ENCODE peak calls at places on chromosomes 16 and 17, in eight cellular contexts. P, L, H, O, Z, E, Q and K are unnamed samples.

GRCh38 chr17:36910513-36910912 is 26.8 kb upstream of the LHX1 start:
- DNase-seq in P (no peak), L (no peak), H (no peak), O (no peak), Z (no peak), E (no peak), Q (no peak), K (no peak)

GRCh38 chr16:49697631-49698030 is 158.3 kb downstream of the ZNF423 start:
- DNase-seq in P (peak; percentile 46), L (no peak), H (no peak), O (no peak), Z (no peak), E (no peak), Q (no peak), K (no peak)

GRCh38 chr17:36944488-36945040 is 4.2 kb upstream of the AATF start:
- DNase-seq in P (no peak), L (no peak), H (no peak), O (no peak), Z (no peak), E (no peak), Q (no peak), K (no peak)

GRCh38 chr16:26952411-26952810 is 114.3 kb upstream of the C16orf82 start:
- DNase-seq in P (no peak), L (no peak), H (no peak), O (no peak), Z (no peak), E (no peak), Q (no peak), K (no peak)

GRCh38 chr17:45246861-45247428 is 14.9 kb downstream of the SPATA32 start:
- DNase-seq in P (peak; percentile 89), L (peak; percentile 83), H (peak; percentile 50), O (no peak), Z (no peak), E (no peak), Q (no peak), K (no peak)

GRCh38 chr16:23222929-23223328 is 40.4 kb downstream of the SCNN1G start:
- DNase-seq in P (no peak), L (no peak), H (no peak), O (no peak), Z (no peak), E (no peak), Q (no peak), K (no peak)

GRCh38 chr16:54318941-54319340 is 32.4 kb upstream of the IRX3 start:
- DNase-seq in P (no peak), L (no peak), H (no peak), O (no peak), Z (peak; percentile 22), E (no peak), Q (no peak), K (no peak)

GRCh38 chr16:89156740-89157645 is 14.6 kb upstream of the CDH15 start:
- DNase-seq in P (no peak), L (no peak), H (no peak), O (no peak), Z (no peak), E (no peak), Q (no peak), K (no peak)

GRCh38 chr16:68786685-68787418 is 49.8 kb downstream of the CDH1 start:
- DNase-seq in P (no peak), L (no peak), H (no peak), O (no peak), Z (peak; percentile 88), E (no peak), Q (no peak), K (peak; percentile 15)

GRCh38 chr17:74825003-74825627 is 34.6 kb downstream of the GRIN2C start:
- DNase-seq in P (no peak), L (no peak), H (no peak), O (no peak), Z (no peak), E (no peak), Q (no peak), K (no peak)

GRCh38 chr17:64024781-64025731 is 4.6 kb upstream of the ICAM2 start:
- DNase-seq in P (no peak), L (no peak), H (no peak), O (no peak), Z (peak; percentile 61), E (no peak), Q (no peak), K (no peak)

GRCh38 chr17:53353919-53354351 is 468.8 kb upstream of the KIF2B start:
- DNase-seq in P (no peak), L (no peak), H (no peak), O (peak; percentile 52), Z (peak; percentile 78), E (no peak), Q (no peak), K (no peak)

GRCh38 chr17:4007346-4008081 is 43.3 kb upstream of the ATP2A3 start:
- DNase-seq in P (no peak), L (no peak), H (no peak), O (no peak), Z (no peak), E (no peak), Q (no peak), K (no peak)

GRCh38 chr16:85658504-85659326 is 30.0 kb downstream of the GINS2 start:
- DNase-seq in P (no peak), L (no peak), H (no peak), O (no peak), Z (peak; percentile 61), E (no peak), Q (no peak), K (no peak)

GRCh38 chr17:67244621-67245072 is 349 bp downstream of the HELZ start:
- DNase-seq in P (no peak), L (no peak), H (no peak), O (no peak), Z (no peak), E (peak; percentile 21), Q (no peak), K (no peak)

GRCh38 chr17:7001562-7001961 is 5.7 kb downstream of the ALOX12 start:
- DNase-seq in P (peak; percentile 52), L (peak; percentile 89), H (no peak), O (no peak), Z (peak; percentile 35), E (no peak), Q (no peak), K (no peak)

GRCh38 chr17:81734405-81735055 is 22.4 kb downstream of the SLC25A10 start:
- DNase-seq in P (no peak), L (no peak), H (no peak), O (peak; percentile 73), Z (peak; percentile 65), E (no peak), Q (no peak), K (no peak)

GRCh38 chr17:44941712-44942331 is 5.8 kb downstream of the KIF18B start:
- DNase-seq in P (no peak), L (no peak), H (no peak), O (no peak), Z (peak; percentile 40), E (no peak), Q (no peak), K (no peak)

GRCh38 chr17:47719411-47720152 is 13.5 kb upstream of the TBX21 start:
- DNase-seq in P (no peak), L (no peak), H (no peak), O (no peak), Z (no peak), E (no peak), Q (peak; percentile 17), K (peak; percentile 46)

GRCh38 chr16:47477680-47478079 is 16.5 kb downstream of the PHKB start:
- DNase-seq in P (no peak), L (no peak), H (no peak), O (no peak), Z (no peak), E (no peak), Q (no peak), K (peak; percentile 29)

GRCh38 chr16:3608069-3608468 is 3.3 kb downstream of the SLX4 start:
- DNase-seq in P (no peak), L (no peak), H (no peak), O (no peak), Z (no peak), E (no peak), Q (no peak), K (no peak)
- H3K4me3 ChIP-seq in P (no peak overlapping the region), L (no peak overlapping the region), H (peak overlapping the region; percentile 54), O (no peak overlapping the region), Z (no peak overlapping the region), E (no peak overlapping the region), Q (no peak overlapping the region), K (no peak overlapping the region)

DNA sequence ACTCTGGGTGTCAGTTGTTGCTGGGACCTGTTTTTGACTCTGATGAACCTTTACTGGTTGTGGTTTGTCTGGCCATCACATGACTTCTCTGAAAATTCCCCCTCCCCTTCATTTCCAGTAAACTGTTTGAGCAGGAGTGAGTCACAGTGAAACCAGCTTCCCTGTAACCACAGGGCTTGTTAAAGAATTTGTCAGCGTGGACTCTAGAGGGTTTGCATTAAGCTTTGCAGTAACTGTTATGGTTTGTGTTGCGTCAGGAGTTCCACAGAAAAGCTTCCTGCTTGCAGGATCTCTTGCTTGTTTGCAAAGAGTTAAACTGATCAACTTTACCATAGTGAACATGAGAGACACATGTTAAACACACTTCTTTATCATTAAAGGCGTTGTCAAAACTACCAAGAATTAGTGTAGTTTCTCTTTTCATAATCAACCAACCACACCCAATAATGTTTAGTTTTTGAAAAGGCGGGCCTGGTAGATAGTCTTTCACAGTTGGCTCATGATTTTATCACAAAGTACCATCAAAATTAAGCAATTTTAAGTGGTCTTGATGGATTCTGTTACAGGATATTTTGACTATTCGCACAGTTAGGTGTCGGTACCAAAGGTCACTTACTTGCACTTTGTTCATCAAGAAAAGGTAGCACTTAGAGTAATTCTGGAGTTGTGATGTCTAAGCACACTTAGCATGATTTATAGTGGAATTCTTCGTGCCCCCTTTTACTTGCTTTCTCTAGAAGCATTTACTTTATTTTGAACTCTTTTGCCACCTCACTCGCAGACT is 79.3 kb downstream of the VMP1 start:
- DNase-seq in P (peak; percentile 15), L (no peak), H (peak; percentile 68), O (peak; percentile 61), Z (peak; percentile 77), E (no peak), Q (peak; percentile 99), K (peak; percentile 99)
- H3K4me3 ChIP-seq in P (no peak overlapping the region), L (no peak overlapping the region), H (peak overlapping the region; percentile 46), O (peak overlapping the region; percentile 17), Z (peak overlapping the region; percentile 19), E (peak overlapping the region; percentile 40), Q (no peak overlapping the region), K (no peak overlapping the region)

GRCh38 chr16:4239682-4240175 is 2.2 kb downstream of the SRL start:
- DNase-seq in P (no peak), L (no peak), H (no peak), O (no peak), Z (no peak), E (no peak), Q (no peak), K (no peak)
- H3K4me3 ChIP-seq in P (no peak overlapping the region), L (no peak overlapping the region), H (no peak overlapping the region), O (peak overlapping the region; percentile 25), Z (no peak overlapping the region), E (peak overlapping the region; percentile 73), Q (no peak overlapping the region), K (no peak overlapping the region)

DNA sequence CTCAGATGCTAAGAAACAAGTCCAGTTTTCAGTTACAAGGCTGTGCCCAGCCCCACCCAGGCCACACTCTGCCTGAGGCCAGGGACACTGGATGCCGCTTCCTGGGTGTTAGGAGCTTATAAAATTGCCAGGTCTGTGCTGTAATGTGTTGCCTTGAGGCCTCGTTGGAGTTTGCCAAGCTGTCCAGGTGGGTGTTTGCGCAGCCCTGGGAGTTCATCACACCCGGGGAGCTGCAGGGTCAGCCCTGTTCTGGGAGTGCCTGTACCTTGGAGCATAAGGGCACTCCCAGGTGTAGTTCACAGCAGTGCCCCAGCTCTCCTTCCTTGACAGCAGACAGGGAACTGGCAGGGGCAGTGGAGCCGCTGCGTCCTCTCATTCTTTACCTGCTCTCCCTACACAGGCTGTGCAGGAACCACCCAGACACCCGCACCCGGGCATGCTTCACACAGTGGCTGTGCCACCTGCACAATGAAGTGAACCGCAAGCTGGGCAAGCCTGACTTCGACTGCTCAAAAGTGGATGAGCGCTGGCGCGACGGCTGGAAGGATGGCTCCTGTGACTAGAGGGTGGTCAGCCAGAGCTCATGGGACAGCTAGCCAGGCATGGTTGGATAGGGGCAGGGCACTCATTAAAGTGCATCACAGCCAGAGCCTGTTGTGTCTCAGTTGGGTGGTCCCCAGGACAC is 1.6 kb downstream of the GFER start:
- DNase-seq in P (no peak), L (no peak), H (no peak), O (no peak), Z (no peak), E (no peak), Q (no peak), K (no peak)
- H3K4me3 ChIP-seq in P (peak overlapping the region; percentile 95), L (no peak overlapping the region), H (peak overlapping the region; percentile 82), O (peak overlapping the region; percentile 83), Z (peak overlapping the region; percentile 94), E (peak overlapping the region; percentile 93), Q (no peak overlapping the region), K (peak overlapping the region; percentile 71)